ENCODE peak calls at places on chromosomes 11 and 22, in eight cellular contexts. Z is HCT116, O is transverse colon, L is adrenal gland, U is MM.1S, X is A549, Q is HFF-Myc, T is upper lobe of right lung. E is an unnamed sample.

GRCh38 chr11:16184588-16184987 is 171.8 kb downstream of the SOX6 start:
- DNase-seq in Z (no peak), O (peak; percentile 14), L (no peak), U (no peak), X (peak; percentile 86), Q (peak; percentile 21), T (no peak), E (peak; percentile 70)

GRCh38 chr22:31829505-31829904 is 75.7 kb downstream of the DEPDC5 start:
- DNase-seq in Z (peak; percentile 89), O (no peak), L (peak; percentile 81), U (no peak), X (peak; percentile 81), Q (peak; percentile 85), T (no peak), E (no peak)

GRCh38 chr11:134333951-134334350 is 2.2 kb downstream of the GLB1L2 start:
- DNase-seq in Z (no peak), O (no peak), L (no peak), U (no peak), X (no peak), Q (no peak), T (no peak), E (no peak)

GRCh38 chr11:47415949-47416472 is 7.6 kb downstream of the SLC39A13 start:
- DNase-seq in Z (peak; percentile 49), O (peak; percentile 78), L (peak; percentile 82), U (no peak), X (peak; percentile 37), Q (peak; percentile 91), T (peak; percentile 94), E (no peak)

GRCh38 chr11:10743354-10744035 is 7.6 kb upstream of the CTR9 start:
- DNase-seq in Z (no peak), O (peak; percentile 49), L (no peak), U (peak; percentile 74), X (no peak), Q (no peak), T (no peak), E (peak; percentile 24)

GRCh38 chr11:120306519-120307242 is 18.4 kb upstream of the TLCD5 start:
- DNase-seq in Z (peak; percentile 70), O (peak; percentile 54), L (peak; percentile 76), U (no peak), X (peak; percentile 65), Q (peak; percentile 66), T (no peak), E (no peak)

GRCh38 chr11:118909619-118910308 is 16.0 kb downstream of the BCL9L start:
- DNase-seq in Z (no peak), O (no peak), L (no peak), U (no peak), X (no peak), Q (no peak), T (no peak), E (no peak)

GRCh38 chr11:117828641-117829368 is 4.3 kb upstream of the FXYD2 start:
- DNase-seq in Z (no peak), O (peak; percentile 50), L (peak; percentile 24), U (no peak), X (peak; percentile 29), Q (no peak), T (peak; percentile 69), E (no peak)

GRCh38 chr11:113721462-113722066 is 15.5 kb upstream of the TMPRSS5 start:
- DNase-seq in Z (no peak), O (no peak), L (no peak), U (no peak), X (no peak), Q (no peak), T (no peak), E (no peak)

GRCh38 chr11:61959026-61959608 is 8.3 kb downstream of the FTH1 start:
- DNase-seq in Z (no peak), O (no peak), L (no peak), U (no peak), X (no peak), Q (no peak), T (peak; percentile 25), E (peak; percentile 29)

GRCh38 chr22:19055801-19056200 is 66.4 kb downstream of the DGCR2 start:
- DNase-seq in Z (no peak), O (no peak), L (no peak), U (no peak), X (no peak), Q (no peak), T (peak; percentile 40), E (no peak)

GRCh38 chr11:57514538-57515331 is 767 bp downstream of the SLC43A1 start:
- DNase-seq in Z (no peak), O (peak; percentile 72), L (peak; percentile 48), U (no peak), X (no peak), Q (no peak), T (peak; percentile 82), E (peak; percentile 60)

GRCh38 chr11:6405837-6406236 is 13.1 kb downstream of the APBB1 start:
- DNase-seq in Z (no peak), O (no peak), L (no peak), U (no peak), X (no peak), Q (no peak), T (no peak), E (no peak)

GRCh38 chr11:106706355-106706754 is 311.9 kb downstream of the GUCY1A2 start:
- DNase-seq in Z (peak; percentile 27), O (no peak), L (no peak), U (no peak), X (peak; percentile 76), Q (peak; percentile 22), T (no peak), E (no peak)

GRCh38 chr11:45105233-45105992 is 41.0 kb upstream of the PRDM11 start:
- DNase-seq in Z (peak; percentile 26), O (peak; percentile 68), L (peak; percentile 80), U (peak; percentile 57), X (peak; percentile 69), Q (no peak), T (peak; percentile 86), E (peak; percentile 79)

GRCh38 chr11:44162662-44163061 is 67.2 kb downstream of the EXT2 start:
- DNase-seq in Z (no peak), O (no peak), L (no peak), U (no peak), X (no peak), Q (no peak), T (no peak), E (no peak)

GRCh38 chr22:36369922-36370781 is 17.6 kb downstream of the MYH9 start:
- DNase-seq in Z (no peak), O (peak; percentile 80), L (peak; percentile 74), U (no peak), X (peak; percentile 58), Q (no peak), T (peak; percentile 83), E (no peak)

GRCh38 chr22:30314918-30315317 is 11.8 kb downstream of the TBC1D10A start:
- DNase-seq in Z (no peak), O (no peak), L (peak; percentile 42), U (no peak), X (no peak), Q (no peak), T (no peak), E (no peak)

GRCh38 chr11:64120951-64121569 is 44.9 kb downstream of the MACROD1 start:
- DNase-seq in Z (no peak), O (no peak), L (no peak), U (no peak), X (peak; percentile 26), Q (no peak), T (no peak), E (no peak)

GRCh38 chr11:63916837-63917684 is at the start of gene RCOR2:
- DNase-seq in Z (no peak), O (peak; percentile 79), L (peak; percentile 81), U (peak; percentile 74), X (peak; percentile 91), Q (no peak), T (peak; percentile 81), E (peak; percentile 79)

GRCh38 chr11:76313271-76313670 is 67.7 kb downstream of the THAP12 start:
- DNase-seq in Z (no peak), O (no peak), L (no peak), U (no peak), X (no peak), Q (no peak), T (no peak), E (no peak)
- H3K4me3 ChIP-seq in Z (no peak overlapping the region), O (no peak overlapping the region), L (no peak overlapping the region), U (no peak overlapping the region), X (no peak overlapping the region), Q (no peak overlapping the region), T (no peak overlapping the region), E (no peak overlapping the region)

DNA sequence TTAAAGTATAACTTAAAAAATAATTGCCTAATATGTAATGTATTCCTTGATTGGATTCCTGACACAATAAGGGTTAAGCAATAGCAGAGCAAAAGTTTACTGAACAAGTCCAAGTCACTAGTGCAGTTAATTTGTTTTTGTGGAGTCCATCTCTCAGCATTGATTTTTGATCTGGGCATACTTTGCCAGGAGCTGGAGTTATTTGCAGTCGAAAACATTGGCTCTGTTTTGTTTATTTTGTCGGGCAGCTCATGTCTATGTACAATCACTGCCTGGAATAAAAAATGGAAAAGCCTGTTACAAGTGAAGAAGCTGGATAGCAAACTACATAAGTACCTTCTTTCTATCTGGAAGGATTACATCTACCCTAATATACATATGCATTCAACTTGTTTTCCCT is 625.2 kb downstream of the CNTN5 start:
- DNase-seq in Z (no peak), O (no peak), L (no peak), U (no peak), X (no peak), Q (no peak), T (no peak), E (no peak)
- TF ChIP-seq CTCF in Z (no peak), O (no peak), L (no peak), U (no peak), X (no peak), Q (no peak), T (no peak), E (no peak)

GRCh38 chr11:126586303-126586627 is 230.8 kb downstream of the ST3GAL4 start:
- DNase-seq in Z (no peak), O (no peak), L (no peak), U (no peak), X (no peak), Q (no peak), T (no peak), E (no peak)
- H3K4me3 ChIP-seq in Z (no peak overlapping the region), O (no peak overlapping the region), L (no peak overlapping the region), U (no peak overlapping the region), X (no peak overlapping the region), Q (peak overlapping the region; percentile 5), T (no peak overlapping the region), E (no peak overlapping the region)

GRCh38 chr11:65340226-65340625 is 6.6 kb downstream of the DPF2 start:
- DNase-seq in Z (no peak), O (no peak), L (no peak), U (no peak), X (no peak), Q (no peak), T (no peak), E (no peak)
- TF ChIP-seq CTCF in Z (no peak), O (no peak), L (no peak), U (no peak), X (no peak), Q (no peak), T (no peak), E (no peak)

GRCh38 chr11:205221-206001 is 1.8 kb downstream of the BET1L start:
- DNase-seq in Z (no peak), O (no peak), L (no peak), U (no peak), X (no peak), Q (no peak), T (peak; percentile 50), E (no peak)
- H3K4me3 ChIP-seq in Z (peak overlapping the region; percentile 99), O (no peak overlapping the region), L (no peak overlapping the region), U (no peak overlapping the region), X (no peak overlapping the region), Q (peak overlapping the region; percentile 70), T (peak overlapping the region; percentile 88), E (peak overlapping the region; percentile 73)

GRCh38 chr11:131914299-131914902 is 544.0 kb downstream of the NTM start:
- DNase-seq in Z (no peak), O (no peak), L (no peak), U (no peak), X (no peak), Q (no peak), T (no peak), E (no peak)
- TF ChIP-seq CTCF in Z (no peak), O (peak; percentile 9), L (no peak), U (no peak), X (no peak), Q (no peak), T (peak; percentile 24), E (peak; percentile 11)

E was measured in Caco-2.